ENCODE peak calls at places on chromosomes 13 and 19, in six cellular contexts. J is HepG2, N is GM12878, H is H1, P is K562, Z is GM12891. M is an unnamed sample.
A peak's percentile ranks its signal among the peaks of the same experiment; 100 is the strongest.

GRCh38 chr13:49279885-49280284 is 32.2 kb downstream of the CDADC1 start:
- DNase-seq in N (no peak), Z (no peak), P (no peak), H (no peak), J (no peak), M (no peak)

GRCh38 chr13:28527629-28528028 is 32.7 kb upstream of the FLT1 start:
- DNase-seq in J (no peak), P (no peak), Z (no peak), H (no peak), N (no peak), M (no peak)

GRCh38 chr13:31835932-31836331 is 96.6 kb downstream of the RXFP2 start:
- DNase-seq in H (no peak), P (no peak), N (no peak), Z (no peak), J (peak; percentile 5), M (no peak)

GRCh38 chr19:55160128-55160985 is 2.8 kb upstream of the TNNI3 start:
- DNase-seq in Z (peak; percentile 99), H (peak; percentile 96), N (peak; percentile 32), P (peak; percentile 98), J (peak; percentile 81), M (peak; percentile 97)

GRCh38 chr19:23263870-23264590 is 13.8 kb upstream of the ZNF724 start:
- DNase-seq in P (no peak), Z (no peak), N (no peak), J (no peak), H (no peak), M (no peak)

GRCh38 chr13:93098972-93099371 is 127.6 kb upstream of the GPC6 start:
- DNase-seq in J (no peak), H (no peak), Z (no peak), N (no peak), P (no peak), M (no peak)

GRCh38 chr13:61765940-61766666 is 350.5 kb upstream of the PCDH20 start:
- DNase-seq in Z (no peak), P (no peak), H (no peak), N (no peak), J (no peak), M (no peak)

GRCh38 chr19:50743537-50743936 is 20.4 kb downstream of the CLEC11A start:
- DNase-seq in P (no peak), N (no peak), H (no peak), J (no peak), Z (no peak), M (no peak)

GRCh38 chr13:41058229-41059070 is 2.9 kb upstream of the WBP4 start:
- DNase-seq in H (no peak), N (no peak), Z (no peak), P (peak; percentile 18), J (no peak), M (no peak)

GRCh38 chr19:55079400-55080038 is 3.9 kb downstream of the EPS8L1 start:
- DNase-seq in H (no peak), Z (no peak), N (no peak), J (no peak), P (no peak), M (no peak)

GRCh38 chr13:97005631-97006262 is 11.5 kb upstream of the OXGR1 start:
- DNase-seq in P (no peak), Z (no peak), H (no peak), N (no peak), J (no peak), M (no peak)

GRCh38 chr13:62627226-62627625 is 1211.6 kb upstream of the PCDH20 start:
- DNase-seq in J (no peak), N (no peak), Z (no peak), H (no peak), P (no peak), M (no peak)

GRCh38 chr19:52231154-52231565 is 38.2 kb upstream of the ZNF766 start:
- DNase-seq in P (no peak), H (no peak), Z (no peak), N (no peak), J (no peak), M (no peak)

GRCh38 chr19:57078802-57079201 is 41.0 kb upstream of the USP29 start:
- DNase-seq in H (no peak), P (no peak), J (peak; percentile 35), N (no peak), Z (no peak), M (no peak)

GRCh38 chr19:6217752-6218403 is 61.9 kb downstream of the MLLT1 start:
- DNase-seq in P (no peak), N (no peak), J (no peak), H (no peak), Z (no peak), M (no peak)

GRCh38 chr19:6216996-6217751 is 62.6 kb downstream of the MLLT1 start:
- DNase-seq in P (peak; percentile 79), H (peak; percentile 17), Z (no peak), N (no peak), J (no peak), M (peak; percentile 22)

GRCh38 chr19:6219147-6219525 is 60.6 kb downstream of the MLLT1 start:
- DNase-seq in N (no peak), H (no peak), J (no peak), Z (no peak), P (no peak), M (no peak)

GRCh38 chr19:6219592-6220290 is 60.0 kb downstream of the MLLT1 start:
- DNase-seq in Z (no peak), J (no peak), H (no peak), N (no peak), P (no peak), M (no peak)

DNA sequence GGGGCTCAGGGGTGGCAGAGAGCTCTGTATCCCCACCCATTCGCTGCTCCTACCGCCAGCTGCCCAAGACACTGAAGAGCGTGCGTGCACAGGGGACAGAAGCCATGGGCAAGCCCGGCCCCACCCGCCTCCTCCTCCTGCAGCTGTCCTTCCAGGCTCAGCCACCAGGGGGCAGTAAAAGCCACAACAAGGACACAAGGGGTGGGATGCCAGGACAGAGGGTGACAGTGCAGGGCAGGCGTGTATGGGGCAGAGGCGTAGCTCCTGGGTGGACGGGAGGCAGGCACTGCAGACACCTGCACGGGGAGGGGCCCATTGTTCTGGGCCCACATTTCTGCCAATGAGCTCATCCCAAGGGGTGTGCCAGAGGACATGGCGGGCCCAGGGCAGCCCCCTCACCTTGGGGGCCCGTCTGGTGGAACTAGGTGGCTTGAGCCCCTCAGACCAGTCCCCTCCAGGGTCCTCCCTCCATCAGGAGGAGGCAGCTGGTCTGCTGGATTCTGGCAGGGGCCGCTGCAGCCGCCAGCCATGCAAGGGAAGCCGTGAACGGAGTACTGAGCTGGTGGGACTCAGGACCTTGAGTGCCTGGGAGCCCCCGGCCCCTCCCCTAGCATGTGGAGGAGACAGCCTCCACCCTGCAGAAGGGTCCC is 61.2 kb downstream of the MLLT1 start:
- DNase-seq in Z (peak; percentile 99), N (peak; percentile 35), P (peak; percentile 87), H (peak; percentile 70), J (peak; percentile 77), M (peak; percentile 99)
- TF ChIP-seq POLR2AphosphoS5 in Z (no peak), N (no peak), P (no peak), H (peak; percentile 31), J (no peak), M (no peak)

DNA sequence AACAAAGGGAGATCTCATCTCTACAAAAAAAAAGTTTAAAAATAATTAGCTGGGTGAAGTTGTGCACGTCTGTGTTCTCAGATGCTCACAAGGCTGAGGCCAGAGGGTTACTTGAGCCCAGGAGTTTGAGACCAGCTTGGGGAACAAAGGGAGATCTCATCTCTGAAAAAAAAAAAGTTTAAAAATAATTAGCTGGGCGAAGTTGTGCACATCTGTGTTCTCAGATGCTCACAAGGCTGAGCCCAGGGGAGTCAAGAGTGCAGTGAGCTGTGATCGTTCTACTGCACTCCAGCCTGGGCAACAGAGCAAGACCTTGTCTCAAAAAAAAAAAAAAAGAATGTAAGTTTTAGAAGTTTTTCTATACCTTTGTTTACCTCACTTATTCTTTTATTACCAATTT is 127.3 kb downstream of the FGF9 start:
- DNase-seq in Z (no peak), N (no peak), H (no peak), P (no peak), J (no peak), M (no peak)
- TF ChIP-seq POLR2A in Z (no peak), N (no peak), H (no peak), P (no peak), J (no peak), M (no peak)

DNA sequence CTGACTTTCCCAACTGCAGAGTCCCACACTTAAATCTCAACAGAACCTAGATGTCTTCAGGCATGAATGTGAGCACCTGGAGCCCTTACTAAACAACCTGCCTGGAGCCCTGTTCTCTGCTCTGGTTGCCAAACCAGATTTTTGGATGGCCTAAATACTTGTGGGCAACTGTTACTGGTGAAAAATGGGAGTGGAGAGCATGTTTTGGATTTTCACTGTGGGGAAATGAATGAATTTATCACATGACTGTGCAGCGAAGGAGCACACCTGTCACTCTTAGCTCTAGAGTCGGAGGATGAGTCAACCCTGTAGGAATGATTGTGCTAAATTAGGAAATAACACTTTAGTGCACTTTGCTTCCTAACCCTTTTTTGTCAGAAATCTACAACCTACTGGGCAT is 30.3 kb downstream of the SHISA2 start:
- DNase-seq in Z (no peak), P (no peak), N (no peak), H (no peak), J (no peak), M (no peak)
- TF ChIP-seq TAF1 in Z (no peak), P (no peak), N (no peak), H (no peak), J (no peak), M (no peak)

GRCh38 chr19:7507884-7508283 is 8.0 kb upstream of the ZNF358 start:
- DNase-seq in P (peak; percentile 97), J (peak; percentile 26), N (no peak), Z (no peak), H (peak; percentile 60), M (no peak)

GRCh38 chr19:7504684-7505083 is 11.2 kb upstream of the ZNF358 start:
- DNase-seq in Z (no peak), H (no peak), J (no peak), N (no peak), P (peak; percentile 20), M (no peak)

GRCh38 chr19:7505682-7506384 is 10.1 kb upstream of the ZNF358 start:
- DNase-seq in N (no peak), P (peak; percentile 79), J (no peak), H (no peak), Z (peak; percentile 52), M (no peak)

GRCh38 chr19:7505288-7505681 is 10.6 kb upstream of the ZNF358 start:
- DNase-seq in N (no peak), J (no peak), P (no peak), H (no peak), Z (no peak), M (no peak)

DNA sequence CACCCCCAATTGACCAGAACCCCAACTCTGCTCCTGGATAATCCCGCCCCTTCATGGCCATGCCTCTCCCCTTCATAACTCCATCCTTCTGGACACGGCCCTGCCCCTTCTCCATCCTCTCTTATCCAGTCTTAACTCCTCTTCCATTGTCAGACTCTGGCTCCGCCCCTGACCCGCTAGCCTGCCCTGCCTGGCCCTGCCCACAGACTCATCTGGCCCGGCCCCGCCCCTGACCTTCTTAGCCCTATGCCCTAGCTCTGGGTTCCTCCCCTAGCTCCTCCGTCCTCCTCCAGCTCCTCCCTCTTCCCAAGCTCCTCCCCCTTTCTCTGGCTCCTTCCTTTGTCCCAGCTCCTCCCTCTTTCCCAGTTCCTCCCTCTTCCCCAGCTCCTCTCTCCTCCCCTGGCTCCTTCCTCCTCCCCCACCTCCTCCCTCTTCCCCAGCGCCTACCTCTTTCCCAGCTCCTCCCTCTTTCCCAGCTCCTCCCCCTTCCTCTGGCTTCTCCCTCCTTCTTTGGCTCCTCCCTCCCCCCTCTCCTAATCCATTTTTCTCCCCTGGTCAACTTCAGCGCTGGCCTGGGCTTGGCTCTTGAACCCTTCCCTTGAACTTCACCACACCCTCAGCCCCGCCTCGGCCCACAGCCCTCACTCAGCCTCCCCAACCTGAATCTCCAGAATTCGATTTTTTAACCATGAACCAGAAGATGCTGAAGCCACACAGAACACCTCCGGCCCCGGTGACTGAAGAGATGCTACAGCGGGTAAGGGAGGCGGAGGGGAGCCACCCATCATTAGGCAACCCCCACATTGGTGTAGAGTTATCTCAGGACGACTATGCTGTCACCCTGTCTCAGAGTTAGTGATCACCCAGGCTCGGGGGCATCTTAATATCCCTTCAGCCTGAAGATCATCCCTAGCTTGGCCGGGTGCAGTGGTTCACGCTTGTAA is 9.2 kb upstream of the ZNF358 start:
- DNase-seq in P (peak; percentile 97), Z (no peak), J (peak; percentile 52), N (no peak), H (peak; percentile 96), M (no peak)
- TF ChIP-seq POLR2AphosphoS5 in P (no peak), Z (no peak), J (no peak), N (no peak), H (no peak), M (no peak)

M was measured in GM12892.